ENCODE peak calls at places on chromosomes 2 and 18, in eight cellular contexts. L, R, N, V, D, O, M and E are unnamed samples.

GRCh38 chr2:237509151-237509550 is 22.1 kb downstream of the MLPH start:
- DNase-seq in O (no peak), L (no peak), N (no peak), D (no peak), R (no peak), V (no peak), M (no peak), E (no peak)

GRCh38 chr2:114496959-114497358 is 54.5 kb downstream of the DPP10 start:
- DNase-seq in O (no peak), D (no peak), M (no peak), V (no peak), R (no peak), N (no peak), L (no peak), E (no peak)

GRCh38 chr2:7427293-7428060 is 510.3 kb downstream of the RNF144A start:
- DNase-seq in V (peak; percentile 69), M (peak; percentile 59), L (no peak), D (peak; percentile 72), O (peak; percentile 46), R (no peak), N (peak; percentile 75), E (peak; percentile 63)

GRCh38 chr2:71746946-71747501 is 293.7 kb downstream of the DYSF start:
- DNase-seq in M (no peak), O (peak; percentile 26), R (no peak), V (no peak), N (peak; percentile 13), D (no peak), L (no peak), E (peak; percentile 18)

GRCh38 chr2:142323206-142323605 is 192.4 kb upstream of the LRP1B start:
- DNase-seq in R (no peak), N (no peak), L (no peak), D (no peak), V (no peak), M (no peak), O (no peak), E (no peak)

GRCh38 chr18:74896390-74896991 is 298.8 kb downstream of the ZNF407 start:
- DNase-seq in V (peak; percentile 12), M (peak; percentile 52), O (peak; percentile 88), D (no peak), N (peak; percentile 41), L (no peak), R (peak; percentile 7), E (peak; percentile 9)

GRCh38 chr2:241108271-241109209 is 6.5 kb upstream of the MTERF4 start:
- DNase-seq in N (no peak), O (no peak), D (no peak), L (no peak), V (no peak), R (no peak), M (peak; percentile 58), E (no peak)

GRCh38 chr2:75632091-75632704 is 14.4 kb upstream of the MRPL19 start:
- DNase-seq in O (no peak), N (no peak), R (no peak), D (no peak), L (no peak), V (peak; percentile 82), M (no peak), E (no peak)

GRCh38 chr2:134470561-134471168 is 216.8 kb downstream of the MGAT5 start:
- DNase-seq in M (no peak), O (no peak), D (no peak), N (no peak), V (no peak), R (no peak), L (no peak), E (no peak)

GRCh38 chr2:41972179-41972578 is 75.6 kb upstream of the PKDCC start:
- DNase-seq in O (no peak), M (no peak), N (no peak), V (no peak), L (no peak), R (no peak), D (no peak), E (no peak)

GRCh38 chr2:174771631-174772491 is 7.6 kb upstream of the CHRNA1 start:
- DNase-seq in O (peak; percentile 83), D (peak; percentile 75), R (no peak), M (peak; percentile 65), N (peak; percentile 92), V (peak; percentile 75), L (no peak), E (peak; percentile 87)

GRCh38 chr2:116719841-116720240 is 1094.7 kb upstream of the DDX18 start:
- DNase-seq in O (peak; percentile 78), L (no peak), N (peak; percentile 3), M (no peak), D (no peak), V (peak; percentile 0), R (no peak), E (peak; percentile 85)

GRCh38 chr2:68806511-68807109 is 64.6 kb downstream of the BMP10 start:
- DNase-seq in V (peak; percentile 53), D (no peak), L (no peak), M (no peak), N (peak; percentile 80), R (no peak), O (no peak), E (peak; percentile 25)

GRCh38 chr2:127612111-127612822 is 33.7 kb upstream of the GPR17 start:
- DNase-seq in V (no peak), O (no peak), N (no peak), L (no peak), M (no peak), D (no peak), R (no peak), E (no peak)

GRCh38 chr18:80198994-80199748 is 48.1 kb downstream of the PARD6G start:
- DNase-seq in R (no peak), N (no peak), M (no peak), V (no peak), D (no peak), O (no peak), L (no peak), E (no peak)

GRCh38 chr2:100791936-100792308 is 28.0 kb upstream of the NPAS2 start:
- DNase-seq in O (no peak), R (no peak), V (no peak), M (no peak), N (no peak), D (no peak), L (no peak), E (no peak)

GRCh38 chr2:236238756-236239155 is 25.4 kb downstream of the ASB18 start:
- DNase-seq in D (no peak), L (no peak), O (no peak), V (no peak), M (no peak), R (no peak), N (no peak), E (no peak)

GRCh38 chr2:241412144-241412543 is 56.1 kb downstream of the FARP2 start:
- DNase-seq in R (no peak), M (no peak), O (no peak), D (no peak), V (peak; percentile 90), L (no peak), N (peak; percentile 98), E (peak; percentile 96)

GRCh38 chr2:239938651-239939486 is 86.3 kb downstream of the NDUFA10 start:
- DNase-seq in M (no peak), N (no peak), V (no peak), O (no peak), D (no peak), R (no peak), L (no peak), E (no peak)

GRCh38 chr2:88590998-88591613 is 36.2 kb downstream of the EIF2AK3 start:
- DNase-seq in M (peak; percentile 65), D (peak; percentile 41), V (peak; percentile 73), R (peak; percentile 4), N (peak; percentile 85), L (no peak), O (peak; percentile 1), E (peak; percentile 65)

GRCh38 chr2:4891394-4891793 is 800.8 kb upstream of the SOX11 start:
- DNase-seq in L (no peak), N (no peak), O (no peak), D (no peak), V (no peak), R (no peak), M (no peak), E (no peak)

GRCh38 chr2:45585267-45585861 is 25.7 kb downstream of the SRBD1 start:
- DNase-seq in R (no peak), M (peak; percentile 47), O (no peak), N (peak; percentile 79), L (no peak), V (peak; percentile 71), D (no peak), E (peak; percentile 60)

GRCh38 chr2:235659767-235660322 is 166.0 kb downstream of the AGAP1 start:
- DNase-seq in N (peak; percentile 91), R (no peak), O (no peak), V (peak; percentile 88), D (no peak), M (no peak), L (no peak), E (peak; percentile 89)

GRCh38 chr2:232576995-232577394 is 26.5 kb downstream of the EIF4E2 start:
- DNase-seq in N (peak; percentile 68), R (no peak), D (no peak), M (no peak), O (no peak), L (no peak), V (peak; percentile 20), E (peak; percentile 59)

GRCh38 chr2:96325884-96326255 is 753 bp downstream of the ITPRIPL1 start:
- DNase-seq in O (no peak), L (no peak), N (no peak), D (no peak), V (no peak), M (peak; percentile 74), R (peak; percentile 38), E (no peak)

GRCh38 chr2:219041252-219041651 is at the start of gene CFAP65:
- DNase-seq in N (peak; percentile 71), R (no peak), D (peak; percentile 42), M (peak; percentile 39), O (peak; percentile 52), V (peak; percentile 56), L (no peak), E (peak; percentile 53)